ENCODE peak calls at places on chromosomes 1 and 21, in five cellular contexts. J, Z, G, D and E are unnamed samples.

GRCh38 chr1:247115545-247115944 is 11.4 kb upstream of the ZNF669 start:
- DNase-seq in G (no peak), D (no peak), Z (no peak), J (no peak), E (no peak)

GRCh38 chr1:215472723-215473122 is 94.4 kb upstream of the KCTD3 start:
- DNase-seq in G (no peak), D (no peak), J (no peak), Z (no peak), E (no peak)

GRCh38 chr1:14476170-14476955 is 122.1 kb upstream of the KAZN start:
- DNase-seq in J (no peak), Z (no peak), D (no peak), G (no peak), E (no peak)

GRCh38 chr1:211812584-211812983 is 18.0 kb downstream of the LPGAT1 start:
- DNase-seq in Z (no peak), J (no peak), G (no peak), D (no peak), E (no peak)

GRCh38 chr21:21714396-21714795 is 716.2 kb downstream of the NCAM2 start:
- DNase-seq in Z (no peak), J (no peak), D (no peak), G (no peak), E (no peak)

GRCh38 chr1:211828584-211829342 is 1.8 kb downstream of the LPGAT1 start:
- DNase-seq in J (no peak), D (no peak), G (no peak), Z (peak), E (no peak)

GRCh38 chr21:34615487-34615814 is 538 bp upstream of the RCAN1 start:
- DNase-seq in J (no peak), D (no peak), G (no peak), Z (no peak), E (no peak)

GRCh38 chr1:234478152-234478480 is 863 bp downstream of the TARBP1 start:
- DNase-seq in D (no peak), J (no peak), G (no peak), Z (peak), E (peak)

GRCh38 chr1:175206687-175207086 is 14.1 kb upstream of the KIAA0040 start:
- DNase-seq in J (no peak), D (no peak), G (no peak), Z (no peak), E (no peak)

GRCh38 chr1:75130312-75130677 is 3.9 kb upstream of the LHX8 start:
- DNase-seq in G (no peak), J (no peak), Z (no peak), D (no peak), E (no peak)

GRCh38 chr1:151286619-151287340 is 4.7 kb downstream of the ZNF687 start:
- DNase-seq in Z (no peak), D (no peak), G (no peak), J (no peak), E (no peak)

GRCh38 chr1:75310067-75310466 is 175.9 kb downstream of the LHX8 start:
- DNase-seq in Z (no peak), D (no peak), G (no peak), J (no peak), E (no peak)

GRCh38 chr1:204376919-204377799 is 17.4 kb upstream of the PLEKHA6 start:
- DNase-seq in Z (peak), G (no peak), J (no peak), D (no peak), E (no peak)

GRCh38 chr1:218585565-218586184 is 240.5 kb downstream of the TGFB2 start:
- DNase-seq in J (peak), G (peak), D (no peak), Z (no peak), E (peak)

GRCh38 chr21:17466166-17466565 is 46.7 kb upstream of the CXADR start:
- DNase-seq in J (no peak), G (no peak), D (no peak), Z (peak), E (no peak)

GRCh38 chr1:17567582-17567981 is 28.1 kb downstream of the ARHGEF10L start:
- DNase-seq in G (no peak), Z (no peak), D (no peak), J (no peak), E (no peak)

GRCh38 chr1:64220241-64220640 is 16.8 kb downstream of the UBE2U start:
- DNase-seq in Z (no peak), J (no peak), G (no peak), D (no peak), E (no peak)

GRCh38 chr1:232634086-232634485 is 4.2 kb upstream of the SIPA1L2 start:
- DNase-seq in J (no peak), G (no peak), Z (no peak), D (no peak), E (no peak)

GRCh38 chr1:66253330-66253921 is 280.5 kb upstream of the SGIP1 start:
- DNase-seq in J (peak), G (no peak), Z (peak), D (peak), E (peak)

GRCh38 chr1:58839871-58840835 is 56.3 kb upstream of the JUN start:
- DNase-seq in Z (no peak), D (no peak), J (no peak), G (no peak), E (no peak)

GRCh38 chr1:2459757-2460156 is 16.3 kb upstream of the PLCH2 start:
- DNase-seq in D (no peak), J (no peak), Z (no peak), G (no peak), E (no peak)
- TF ChIP-seq SUZ12 in D (no peak), J (no peak), Z (no peak), G (no peak), E (no peak)

DNA sequence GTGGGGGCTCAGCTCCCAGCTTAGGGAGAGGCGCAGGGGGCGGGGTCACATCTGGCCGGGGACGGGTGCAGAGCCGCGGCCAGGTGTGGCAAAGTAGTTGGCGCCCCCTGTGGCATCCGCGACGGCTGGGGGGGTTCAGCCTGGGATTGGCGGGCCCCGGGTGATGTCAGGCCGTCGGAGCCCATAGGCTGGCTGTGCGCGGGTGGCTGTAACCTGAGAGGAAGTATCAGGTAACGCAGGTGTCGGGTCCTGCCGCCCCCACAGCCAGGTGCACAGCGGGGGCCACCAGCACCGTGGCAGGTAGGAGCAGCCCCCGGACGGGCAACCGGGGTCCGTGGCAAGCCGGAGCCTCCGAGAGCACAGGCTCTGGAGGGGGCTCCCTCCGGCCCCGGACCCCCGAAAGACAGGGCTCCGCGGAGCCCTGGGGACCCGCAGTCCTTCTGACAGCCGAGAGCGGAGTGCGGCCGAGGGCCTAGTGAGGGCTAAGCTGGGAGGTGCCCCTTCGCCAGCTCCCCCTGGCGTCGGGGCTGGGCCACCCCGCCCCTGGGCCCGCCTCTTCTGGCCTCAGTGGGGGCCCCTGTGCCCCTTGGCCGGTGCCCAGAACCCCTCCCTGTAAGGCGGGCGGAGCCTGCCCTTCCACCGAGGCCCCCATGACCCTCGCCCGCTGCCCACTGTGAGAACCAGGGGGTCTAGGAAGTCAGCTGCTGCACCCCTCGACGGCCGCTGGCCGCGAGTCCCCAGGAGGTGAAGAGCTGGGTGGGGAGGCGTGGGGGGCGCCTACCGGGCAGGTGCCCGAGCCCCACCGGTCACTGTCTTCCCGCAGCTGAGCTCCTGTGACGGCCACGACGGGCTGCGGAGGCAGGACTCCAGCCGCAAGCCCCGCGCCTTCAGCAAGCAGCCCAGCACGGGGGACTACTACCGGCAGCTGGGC is 17.9 kb downstream of the TNFRSF25 start:
- DNase-seq in Z (peak), D (no peak), J (no peak), G (peak), E (no peak)
- TF ChIP-seq SUZ12 in Z (no peak), D (peak), J (no peak), G (no peak), E (no peak)

GRCh38 chr1:2859881-2860430 is 58.5 kb upstream of the TTC34 start:
- DNase-seq in G (no peak), J (no peak), D (no peak), Z (no peak), E (no peak)
- TF ChIP-seq SUZ12 in G (no peak), J (no peak), D (no peak), Z (no peak), E (no peak)

GRCh38 chr1:40877681-40878080 is 15.5 kb upstream of the CITED4 start:
- DNase-seq in G (no peak), Z (no peak), J (no peak), D (no peak), E (no peak)

GRCh38 chr1:40879487-40880175 is 17.5 kb upstream of the CITED4 start:
- DNase-seq in Z (no peak), G (no peak), D (no peak), J (no peak), E (no peak)

GRCh38 chr1:40884055-40884795 is 22.1 kb upstream of the CITED4 start:
- DNase-seq in Z (no peak), G (no peak), J (no peak), D (no peak), E (no peak)

GRCh38 chr1:40878906-40879305 is 16.7 kb upstream of the CITED4 start:
- DNase-seq in J (no peak), Z (no peak), D (no peak), G (no peak), E (no peak)

GRCh38 chr1:40880813-40881549 is 18.8 kb upstream of the CITED4 start:
- DNase-seq in G (no peak), Z (no peak), J (no peak), D (no peak), E (no peak)
- TF ChIP-seq SUZ12 in G (no peak), Z (no peak), J (no peak), D (no peak), E (no peak)

GRCh38 chr1:25867210-25867991 is 8.1 kb downstream of the PAQR7 start:
- DNase-seq in Z (peak), J (peak), D (no peak), G (no peak), E (no peak)
- TF ChIP-seq SUZ12 in Z (no peak), J (no peak), D (no peak), G (no peak), E (no peak)

GRCh38 chr1:187854457-187854856 is 1025.7 kb downstream of the PLA2G4A start:
- DNase-seq in Z (no peak), J (no peak), D (no peak), G (no peak), E (no peak)
- TF ChIP-seq SUZ12 in Z (no peak), J (no peak), D (no peak), G (no peak), E (no peak)

DNA sequence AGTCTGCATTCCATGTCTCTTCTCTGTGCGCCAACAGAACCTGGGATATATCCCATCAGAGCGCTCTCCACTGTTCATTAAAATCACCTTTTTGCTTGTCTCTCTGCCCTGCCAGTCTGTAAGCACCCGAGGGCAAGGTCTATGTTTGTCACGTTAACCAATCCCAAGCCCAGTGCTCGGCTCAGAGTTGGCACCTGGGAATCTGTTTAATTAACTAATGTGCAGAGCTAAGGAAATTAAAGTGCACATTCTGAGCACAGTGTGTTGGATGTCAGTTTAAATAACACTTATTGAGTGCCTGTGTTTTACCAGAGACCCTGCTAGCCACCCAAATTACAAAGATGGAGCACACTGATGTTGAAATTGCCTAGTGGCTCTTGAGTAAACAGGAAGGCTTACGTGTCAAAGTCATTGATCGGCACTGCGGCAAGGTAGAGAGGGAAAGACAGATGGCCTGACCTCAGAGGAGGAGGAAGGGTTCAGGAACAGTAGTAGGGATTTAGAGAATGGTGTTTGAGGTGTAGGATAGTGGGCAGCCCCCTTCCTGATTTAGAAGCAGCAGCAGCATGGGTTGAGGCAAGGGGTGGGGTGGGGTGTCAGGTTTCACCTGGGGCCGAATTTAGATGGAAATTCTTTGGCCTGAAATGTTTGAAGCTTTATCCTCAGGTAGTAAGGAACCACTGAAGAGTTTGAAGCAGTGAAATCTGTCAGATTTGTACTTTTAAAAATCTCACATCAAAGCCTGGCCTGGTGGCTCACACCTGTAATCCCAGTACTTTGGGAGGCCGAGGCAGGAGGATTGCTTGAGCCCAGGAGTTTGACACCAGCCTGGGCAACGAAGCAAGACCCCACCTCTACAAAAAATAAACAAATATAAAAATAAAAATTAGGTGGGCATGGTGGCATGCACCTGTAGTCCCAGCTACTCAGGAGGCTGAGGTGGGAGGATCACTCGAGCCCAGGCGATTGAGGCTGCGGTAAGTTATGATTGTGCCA is 7.7 kb downstream of the ARMH1 start:
- DNase-seq in G (no peak), Z (peak), J (no peak), D (no peak), E (no peak)
- TF ChIP-seq SUZ12 in G (no peak), Z (no peak), J (no peak), D (no peak), E (no peak)

GRCh38 chr21:45164124-45164511 is 89.7 kb downstream of the ADARB1 start:
- DNase-seq in G (no peak), Z (no peak), D (no peak), J (no peak), E (no peak)
- TF ChIP-seq SUZ12 in G (no peak), Z (no peak), D (no peak), J (no peak), E (no peak)

DNA sequence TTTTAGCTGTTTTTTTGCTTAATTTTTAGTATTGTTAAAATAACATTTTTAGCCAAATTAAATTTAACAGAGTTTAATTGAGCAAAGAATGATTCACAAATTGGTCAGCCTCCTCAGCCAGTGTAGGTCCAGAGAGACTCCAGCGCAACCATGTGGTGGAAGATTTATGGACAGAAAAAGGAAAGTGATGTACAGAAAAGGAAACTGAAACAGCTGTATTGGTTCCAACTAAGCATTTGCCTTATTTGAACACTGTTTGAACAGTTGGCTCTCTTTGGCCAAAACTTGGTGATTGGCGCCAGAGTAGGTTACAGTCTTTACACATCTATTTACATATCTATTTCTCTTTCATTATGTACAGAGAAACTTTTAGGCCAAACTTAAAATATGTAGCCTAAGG is 19.4 kb downstream of the RPS6KC1 start:
- DNase-seq in Z (peak), D (peak), J (no peak), G (no peak), E (no peak)
- TF ChIP-seq SUZ12 in Z (no peak), D (no peak), J (no peak), G (no peak), E (no peak)